ENCODE peak calls at places on chromosome 17, in seven cellular contexts. One of them, this sample, is unnamed.

GRCh38 chr17:52157603-52158449 is 688 bp downstream of the CA10 start:
- DNase-seq in stomach: no peak
- DNase-seq in H1: no peak
- DNase-seq in neural progenitor cell: peak
- DNase-seq in colonic mucosa: no peak
- DNase-seq in uterus: no peak
- DNase-seq in lower lobe of right lung: no peak
- DNase-seq in this sample: no peak

GRCh38 chr17:42553866-42554249 is 1.1 kb downstream of the HSD17B1 start:
- DNase-seq in stomach: peak
- DNase-seq in H1: no peak
- DNase-seq in neural progenitor cell: no peak
- DNase-seq in uterus: no peak
- DNase-seq in colonic mucosa: no peak
- DNase-seq in lower lobe of right lung: no peak
- DNase-seq in this sample: no peak

GRCh38 chr17:9079461-9080103 is 58.3 kb downstream of the NTN1 start:
- DNase-seq in colonic mucosa: no peak
- DNase-seq in H1: no peak
- DNase-seq in neural progenitor cell: no peak
- DNase-seq in uterus: no peak
- DNase-seq in lower lobe of right lung: no peak
- DNase-seq in stomach: no peak
- DNase-seq in this sample: no peak

GRCh38 chr17:43134774-43135453 is 9.8 kb upstream of the BRCA1 start:
- DNase-seq in uterus: no peak
- DNase-seq in neural progenitor cell: no peak
- DNase-seq in H1: no peak
- DNase-seq in lower lobe of right lung: no peak
- DNase-seq in stomach: no peak
- DNase-seq in colonic mucosa: no peak
- DNase-seq in this sample: no peak

GRCh38 chr17:43769859-43770258 is 8.9 kb downstream of the DUSP3 start:
- DNase-seq in stomach: no peak
- DNase-seq in lower lobe of right lung: no peak
- DNase-seq in uterus: no peak
- DNase-seq in H1: no peak
- DNase-seq in neural progenitor cell: no peak
- DNase-seq in colonic mucosa: no peak
- DNase-seq in this sample: no peak

GRCh38 chr17:27293359-27293897 is 486 bp upstream of the WSB1 start:
- DNase-seq in colonic mucosa: peak
- DNase-seq in H1: no peak
- DNase-seq in uterus: peak
- DNase-seq in lower lobe of right lung: no peak
- DNase-seq in neural progenitor cell: peak
- DNase-seq in stomach: no peak
- DNase-seq in this sample: no peak

GRCh38 chr17:76529643-76530488 is 7.6 kb downstream of the CYGB start:
- DNase-seq in stomach: peak
- DNase-seq in H1: no peak
- DNase-seq in colonic mucosa: peak
- DNase-seq in lower lobe of right lung: peak
- DNase-seq in neural progenitor cell: peak
- DNase-seq in uterus: peak
- DNase-seq in this sample: peak

GRCh38 chr17:69503711-69504110 is 89.2 kb downstream of the MAP2K6 start:
- DNase-seq in lower lobe of right lung: no peak
- DNase-seq in H1: no peak
- DNase-seq in colonic mucosa: no peak
- DNase-seq in neural progenitor cell: no peak
- DNase-seq in stomach: no peak
- DNase-seq in uterus: no peak
- DNase-seq in this sample: no peak

GRCh38 chr17:75326587-75326955 is 37.3 kb upstream of the SLC25A19 start:
- DNase-seq in colonic mucosa: no peak
- DNase-seq in lower lobe of right lung: no peak
- DNase-seq in uterus: no peak
- DNase-seq in H1: no peak
- DNase-seq in stomach: no peak
- DNase-seq in neural progenitor cell: no peak
- DNase-seq in this sample: no peak

GRCh38 chr17:6269474-6269873 is 165.4 kb downstream of the AIPL1 start:
- DNase-seq in lower lobe of right lung: no peak
- DNase-seq in uterus: no peak
- DNase-seq in H1: no peak
- DNase-seq in stomach: no peak
- DNase-seq in colonic mucosa: peak
- DNase-seq in neural progenitor cell: peak
- DNase-seq in this sample: peak

GRCh38 chr17:76716146-76716833 is 5.5 kb upstream of the MXRA7 start:
- DNase-seq in H1: no peak
- DNase-seq in uterus: no peak
- DNase-seq in colonic mucosa: no peak
- DNase-seq in neural progenitor cell: no peak
- DNase-seq in lower lobe of right lung: peak
- DNase-seq in stomach: peak
- DNase-seq in this sample: peak

GRCh38 chr17:72609501-72609900 is 483.0 kb downstream of the SLC39A11 start:
- DNase-seq in uterus: no peak
- DNase-seq in lower lobe of right lung: no peak
- DNase-seq in colonic mucosa: peak
- DNase-seq in H1: no peak
- DNase-seq in stomach: peak
- DNase-seq in neural progenitor cell: no peak
- DNase-seq in this sample: peak

GRCh38 chr17:68457168-68457538 is at the start of gene WIPI1:
- DNase-seq in uterus: peak
- DNase-seq in lower lobe of right lung: peak
- DNase-seq in colonic mucosa: peak
- DNase-seq in stomach: no peak
- DNase-seq in H1: no peak
- DNase-seq in neural progenitor cell: no peak
- DNase-seq in this sample: no peak

DNA sequence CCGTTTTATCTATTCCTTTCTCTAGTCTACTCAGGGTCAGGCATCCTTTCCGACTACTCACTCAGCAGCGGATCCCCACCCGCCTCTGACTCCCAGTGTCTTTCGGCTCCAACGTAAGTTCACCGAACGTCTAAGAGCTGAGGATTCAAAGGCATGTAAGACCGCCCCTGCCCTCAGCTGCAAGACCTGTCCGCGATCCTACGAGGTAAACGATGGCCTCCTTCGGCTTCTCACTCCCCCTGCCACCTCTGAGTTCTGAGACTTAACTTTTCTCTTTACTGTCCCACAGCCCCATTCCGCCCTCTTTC is 337 bp downstream of the SUPT4H1 start:
- DNase-seq in H1: no peak
- DNase-seq in colonic mucosa: no peak
- DNase-seq in lower lobe of right lung: no peak
- DNase-seq in neural progenitor cell: no peak
- DNase-seq in stomach: no peak
- DNase-seq in uterus: no peak
- DNase-seq in this sample: no peak
- H3K4me3 ChIP-seq in H1: peak
- H3K4me3 ChIP-seq in colonic mucosa: peak
- H3K4me3 ChIP-seq in lower lobe of right lung: peak
- H3K4me3 ChIP-seq in neural progenitor cell: peak
- H3K4me3 ChIP-seq in stomach: peak
- H3K4me3 ChIP-seq in uterus: peak
- H3K4me3 ChIP-seq in this sample: peak

DNA sequence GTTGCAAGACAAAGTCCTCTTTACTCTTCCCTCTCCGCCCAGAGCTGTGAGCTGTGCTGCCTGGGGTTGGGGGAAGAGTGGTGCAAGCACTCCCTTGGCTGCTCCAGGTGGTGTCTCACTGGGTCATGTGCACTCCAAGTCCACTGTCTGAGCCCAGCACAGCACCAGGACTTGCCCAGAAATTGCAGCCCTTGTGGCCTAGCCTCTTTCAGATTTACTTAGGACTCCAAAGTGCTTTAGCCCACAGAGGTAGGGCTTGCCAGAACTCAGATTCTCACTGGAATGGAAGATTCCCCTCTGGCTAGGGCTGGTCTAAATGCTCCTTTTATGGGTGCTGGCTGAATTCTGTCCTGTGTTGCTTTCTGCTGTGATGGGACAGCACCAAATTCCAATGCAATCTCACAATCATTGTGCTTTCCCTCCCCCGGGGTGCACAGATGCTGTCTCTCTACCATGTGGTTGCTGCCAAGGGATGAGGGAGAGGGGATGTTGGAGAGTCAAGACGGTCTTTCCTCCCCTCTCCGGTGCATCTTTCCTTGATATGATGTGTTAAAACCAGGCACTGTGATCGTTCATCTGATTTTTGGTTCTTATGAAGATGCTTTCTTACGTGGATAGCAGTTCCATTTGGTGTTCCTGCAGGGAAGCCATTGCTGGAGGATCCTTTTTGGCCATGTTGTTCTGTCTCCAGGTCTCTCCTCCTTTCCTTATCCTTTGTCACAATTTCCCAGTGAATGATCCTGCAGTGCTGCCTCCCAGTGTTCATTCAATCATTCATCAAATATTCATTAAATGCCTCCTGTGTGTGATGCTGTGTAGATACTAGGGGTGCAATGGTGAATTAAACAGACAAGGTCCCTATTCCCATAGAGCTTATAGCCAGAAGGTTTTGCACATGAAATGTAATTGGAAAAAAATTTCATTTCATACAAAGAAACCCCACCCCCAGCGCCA is 216.3 kb downstream of the SPECC1 start:
- DNase-seq in colonic mucosa: no peak
- DNase-seq in neural progenitor cell: no peak
- DNase-seq in uterus: no peak
- DNase-seq in stomach: no peak
- DNase-seq in lower lobe of right lung: no peak
- DNase-seq in H1: no peak
- DNase-seq in this sample: peak
- TF ChIP-seq CTCF in colonic mucosa: no peak
- TF ChIP-seq CTCF in neural progenitor cell: peak
- TF ChIP-seq CTCF in uterus: no peak
- TF ChIP-seq CTCF in stomach: no peak
- TF ChIP-seq CTCF in lower lobe of right lung: no peak
- TF ChIP-seq CTCF in H1: peak
- TF ChIP-seq CTCF in this sample: no peak

DNA sequence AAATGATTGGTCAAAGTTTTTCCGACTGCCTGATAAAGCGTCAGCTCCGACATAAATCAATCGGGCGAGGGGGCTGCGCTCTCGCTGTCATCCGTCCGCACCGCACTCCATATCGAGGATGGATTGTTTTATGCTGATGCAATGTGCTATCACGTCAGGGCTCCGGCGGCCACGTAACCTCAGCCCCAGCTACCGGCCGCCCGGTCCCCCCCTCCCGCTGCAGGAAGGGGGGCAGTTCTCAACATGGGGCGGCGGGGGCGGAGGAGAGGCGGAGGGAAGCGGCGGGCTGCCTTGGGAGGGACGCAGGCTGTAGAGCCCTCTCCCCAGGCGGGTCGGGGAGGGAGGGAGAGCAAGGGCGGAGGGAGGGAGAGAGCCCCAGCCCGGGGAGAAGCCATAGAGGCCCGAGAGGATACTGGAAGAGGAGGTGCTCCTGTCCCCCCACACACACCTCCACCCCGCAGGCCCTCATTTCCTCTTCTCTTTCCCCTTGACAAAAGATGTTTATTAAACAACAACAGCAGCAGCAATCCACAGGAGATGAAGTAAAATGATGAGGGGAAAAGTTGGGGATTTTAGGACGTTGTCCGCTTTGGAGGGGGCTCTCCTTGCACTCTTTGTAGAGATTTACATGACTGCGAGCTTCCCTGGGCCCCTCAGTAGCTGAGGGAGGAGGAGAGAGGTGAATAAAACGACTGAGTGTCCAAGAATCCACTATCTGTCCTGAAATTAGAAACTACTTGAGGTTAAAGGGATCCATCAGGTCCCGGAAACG is 498 bp upstream of the HOXB9 start:
- DNase-seq in uterus: no peak
- DNase-seq in neural progenitor cell: peak
- DNase-seq in stomach: no peak
- DNase-seq in lower lobe of right lung: no peak
- DNase-seq in colonic mucosa: peak
- DNase-seq in H1: no peak
- DNase-seq in this sample: peak
- H3K4me3 ChIP-seq in uterus: peak
- H3K4me3 ChIP-seq in neural progenitor cell: no peak
- H3K4me3 ChIP-seq in stomach: peak
- H3K4me3 ChIP-seq in lower lobe of right lung: peak
- H3K4me3 ChIP-seq in colonic mucosa: peak
- H3K4me3 ChIP-seq in H1: no peak
- H3K4me3 ChIP-seq in this sample: peak

DNA sequence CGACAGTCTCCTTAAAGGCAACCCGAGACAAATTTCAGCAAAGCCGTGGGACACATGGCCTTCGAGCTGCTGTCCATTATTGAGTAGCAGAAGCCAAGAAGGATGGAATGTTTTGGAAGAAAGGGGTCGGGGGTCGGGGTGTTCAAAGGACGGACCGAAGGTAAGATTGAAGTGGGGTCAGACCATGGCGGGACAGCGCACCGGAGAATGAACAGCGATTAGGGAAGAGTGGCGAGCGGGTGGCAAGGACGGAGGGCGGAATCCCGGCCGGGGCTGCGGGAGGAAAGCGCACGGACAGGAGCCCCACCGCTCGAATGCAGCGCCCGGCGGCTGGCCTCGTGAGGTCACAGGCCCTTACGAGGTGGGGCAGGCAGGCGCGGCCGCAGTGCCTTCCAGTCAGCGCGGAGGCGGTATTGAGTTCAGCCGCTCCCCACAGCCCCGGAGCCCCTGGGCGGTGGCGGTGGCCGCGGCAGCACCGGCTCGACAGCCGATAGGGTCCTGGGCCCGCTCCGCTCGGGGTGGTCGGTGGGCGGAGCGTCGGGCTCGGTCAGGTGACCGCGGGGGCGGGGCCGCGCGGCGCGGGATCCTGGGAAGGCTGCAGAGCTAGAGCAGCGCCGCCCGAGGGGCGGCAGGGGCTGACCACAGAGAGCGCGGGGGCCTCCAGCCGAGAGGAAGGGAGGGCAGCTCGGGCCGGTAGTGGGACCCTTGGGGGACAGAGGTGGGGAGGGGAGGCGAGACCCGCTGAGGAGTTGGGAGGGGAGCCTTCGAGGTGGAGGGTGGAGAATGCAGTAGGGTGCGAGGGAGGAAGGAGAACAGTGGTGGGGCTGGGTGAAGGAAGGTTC is at the start of gene EFCAB13:
- DNase-seq in uterus: peak
- DNase-seq in lower lobe of right lung: peak
- DNase-seq in colonic mucosa: peak
- DNase-seq in H1: peak
- DNase-seq in neural progenitor cell: peak
- DNase-seq in stomach: peak
- DNase-seq in this sample: peak
- TF ChIP-seq CTCF in uterus: peak
- TF ChIP-seq CTCF in lower lobe of right lung: peak
- TF ChIP-seq CTCF in colonic mucosa: no peak
- TF ChIP-seq CTCF in H1: peak
- TF ChIP-seq CTCF in neural progenitor cell: peak
- TF ChIP-seq CTCF in stomach: no peak
- TF ChIP-seq CTCF in this sample: no peak